ENCODE peak calls at places on chromosomes 4 and X, in ten cellular contexts. I, M, H, D, K, N, J, U, Z and G are unnamed samples.

GRCh38 chr4:152780267-152780811 is 585 bp downstream of the ARFIP1 start:
- DNase-seq in Z (no peak), U (no peak), D (no peak), N (peak; percentile 52), I (peak; percentile 20), K (no peak), J (no peak), H (no peak), M (no peak), G (no peak)

GRCh38 chrX:16978193-16978984 is 31.9 kb downstream of the REPS2 start:
- DNase-seq in J (no peak), H (no peak), N (no peak), D (no peak), U (no peak), Z (no peak), I (no peak), M (no peak), K (no peak), G (no peak)

GRCh38 chr4:36439556-36439955 is 158.1 kb downstream of the DTHD1 start:
- DNase-seq in J (no peak), D (no peak), U (no peak), M (no peak), N (peak; percentile 80), Z (no peak), I (no peak), H (no peak), K (no peak), G (no peak)

GRCh38 chrX:9873952-9874351 is 87.7 kb downstream of the SHROOM2 start:
- DNase-seq in J (no peak), I (peak; percentile 36), D (peak; percentile 52), N (peak; percentile 41), U (peak; percentile 60), Z (no peak), K (peak; percentile 31), M (peak; percentile 14), H (peak; percentile 28), G (peak; percentile 33)

GRCh38 chrX:107753186-107753585 is 22.4 kb downstream of the TSC22D3 start:
- DNase-seq in M (no peak), J (no peak), H (no peak), Z (no peak), N (no peak), K (no peak), D (no peak), I (no peak), U (no peak), G (no peak)

GRCh38 chrX:47644557-47645091 is 5.7 kb downstream of the ELK1 start:
- DNase-seq in M (no peak), U (no peak), I (peak; percentile 45), N (peak; percentile 57), H (no peak), J (no peak), K (no peak), Z (no peak), D (no peak), G (no peak)

GRCh38 chrX:107851215-107851614 is 25.5 kb downstream of the MID2 start:
- DNase-seq in N (no peak), D (no peak), H (no peak), M (no peak), U (no peak), I (no peak), J (no peak), Z (no peak), K (no peak), G (no peak)

GRCh38 chr4:75345436-75345835 is 168.8 kb downstream of the RCHY1 start:
- DNase-seq in K (no peak), I (no peak), M (no peak), H (no peak), N (no peak), D (no peak), U (no peak), Z (no peak), J (no peak), G (no peak)

GRCh38 chrX:95351089-95351488 is 1333.6 kb upstream of the DIAPH2 start:
- DNase-seq in J (no peak), D (no peak), M (no peak), H (no peak), I (no peak), U (no peak), K (no peak), Z (no peak), N (no peak), G (no peak)

GRCh38 chrX:95346854-95347253 is 1337.8 kb upstream of the DIAPH2 start:
- DNase-seq in U (no peak), J (no peak), D (no peak), H (no peak), M (no peak), K (no peak), Z (no peak), N (no peak), I (no peak), G (no peak)
- TF ChIP-seq CTCF in U (no peak), J (no peak), D (no peak), H (no peak), M (no peak), K (no peak), Z (no peak), N (peak; percentile 59), I (no peak), G (no peak)

GRCh38 chr4:25532579-25532978 is 123.1 kb upstream of the SLC34A2 start:
- DNase-seq in M (no peak), N (no peak), I (no peak), K (no peak), H (no peak), U (no peak), J (no peak), D (no peak), Z (no peak), G (no peak)

GRCh38 chr4:25535701-25536473 is 119.8 kb upstream of the SLC34A2 start:
- DNase-seq in N (no peak), M (no peak), H (no peak), I (no peak), J (no peak), U (no peak), Z (no peak), K (no peak), D (no peak), G (no peak)

GRCh38 chr4:25533237-25533636 is 122.4 kb upstream of the SLC34A2 start:
- DNase-seq in H (no peak), D (no peak), U (no peak), N (no peak), M (no peak), Z (no peak), K (no peak), I (no peak), J (no peak), G (no peak)

GRCh38 chr4:25536577-25537325 is 118.9 kb upstream of the SLC34A2 start:
- DNase-seq in I (no peak), M (no peak), U (no peak), D (no peak), H (no peak), J (no peak), K (no peak), Z (no peak), N (no peak), G (no peak)

GRCh38 chr4:25535278-25535677 is 120.4 kb upstream of the SLC34A2 start:
- DNase-seq in H (peak; percentile 31), D (no peak), K (no peak), J (no peak), I (no peak), Z (no peak), M (no peak), N (no peak), U (no peak), G (no peak)
- TF ChIP-seq CTCF in H (no peak), D (no peak), K (no peak), J (no peak), I (no peak), Z (no peak), M (no peak), N (no peak), U (no peak), G (no peak)

DNA sequence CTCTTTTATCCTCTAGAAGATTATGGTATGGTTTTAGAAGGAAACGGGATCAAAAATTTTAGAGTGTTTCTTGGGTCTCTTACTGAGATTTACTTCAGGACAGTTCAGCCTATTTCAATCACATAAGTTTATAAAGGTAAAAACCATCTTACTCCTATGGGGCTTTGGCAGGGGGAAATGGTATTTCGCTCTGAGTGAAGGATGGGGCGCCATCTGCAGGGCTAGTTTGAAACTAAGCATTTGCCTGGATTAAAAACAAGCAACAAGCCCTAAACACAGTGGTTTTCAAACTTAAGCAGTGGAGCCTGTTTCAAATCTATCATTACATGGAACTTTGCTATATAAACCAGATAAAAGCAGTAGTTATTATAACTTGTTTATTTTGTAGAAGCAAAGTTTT is 361.5 kb upstream of the FMR1 start:
- DNase-seq in K (no peak), J (no peak), D (no peak), I (no peak), H (no peak), Z (no peak), U (no peak), M (no peak), N (peak; percentile 50), G (peak; percentile 1)
- TF ChIP-seq CTCF in K (no peak), J (no peak), D (no peak), I (no peak), H (no peak), Z (no peak), U (no peak), M (no peak), N (peak; percentile 68), G (no peak)

GRCh38 chr4:8195841-8196460 is 3.1 kb upstream of the SH3TC1 start:
- DNase-seq in Z (no peak), H (no peak), D (peak; percentile 60), U (no peak), N (no peak), J (no peak), I (no peak), K (no peak), M (no peak), G (no peak)

GRCh38 chr4:8191136-8191747 is 7.8 kb upstream of the SH3TC1 start:
- DNase-seq in N (no peak), Z (no peak), K (no peak), H (peak; percentile 68), M (no peak), J (peak; percentile 73), D (peak; percentile 63), U (peak; percentile 72), I (no peak), G (no peak)

GRCh38 chr4:8194306-8195242 is 4.5 kb upstream of the SH3TC1 start:
- DNase-seq in D (no peak), H (no peak), Z (no peak), K (no peak), U (no peak), M (no peak), I (no peak), N (no peak), J (no peak), G (no peak)

GRCh38 chr4:8195431-8195830 is 3.7 kb upstream of the SH3TC1 start:
- DNase-seq in K (no peak), U (no peak), N (no peak), J (no peak), M (no peak), I (no peak), Z (no peak), H (no peak), D (no peak), G (no peak)

DNA sequence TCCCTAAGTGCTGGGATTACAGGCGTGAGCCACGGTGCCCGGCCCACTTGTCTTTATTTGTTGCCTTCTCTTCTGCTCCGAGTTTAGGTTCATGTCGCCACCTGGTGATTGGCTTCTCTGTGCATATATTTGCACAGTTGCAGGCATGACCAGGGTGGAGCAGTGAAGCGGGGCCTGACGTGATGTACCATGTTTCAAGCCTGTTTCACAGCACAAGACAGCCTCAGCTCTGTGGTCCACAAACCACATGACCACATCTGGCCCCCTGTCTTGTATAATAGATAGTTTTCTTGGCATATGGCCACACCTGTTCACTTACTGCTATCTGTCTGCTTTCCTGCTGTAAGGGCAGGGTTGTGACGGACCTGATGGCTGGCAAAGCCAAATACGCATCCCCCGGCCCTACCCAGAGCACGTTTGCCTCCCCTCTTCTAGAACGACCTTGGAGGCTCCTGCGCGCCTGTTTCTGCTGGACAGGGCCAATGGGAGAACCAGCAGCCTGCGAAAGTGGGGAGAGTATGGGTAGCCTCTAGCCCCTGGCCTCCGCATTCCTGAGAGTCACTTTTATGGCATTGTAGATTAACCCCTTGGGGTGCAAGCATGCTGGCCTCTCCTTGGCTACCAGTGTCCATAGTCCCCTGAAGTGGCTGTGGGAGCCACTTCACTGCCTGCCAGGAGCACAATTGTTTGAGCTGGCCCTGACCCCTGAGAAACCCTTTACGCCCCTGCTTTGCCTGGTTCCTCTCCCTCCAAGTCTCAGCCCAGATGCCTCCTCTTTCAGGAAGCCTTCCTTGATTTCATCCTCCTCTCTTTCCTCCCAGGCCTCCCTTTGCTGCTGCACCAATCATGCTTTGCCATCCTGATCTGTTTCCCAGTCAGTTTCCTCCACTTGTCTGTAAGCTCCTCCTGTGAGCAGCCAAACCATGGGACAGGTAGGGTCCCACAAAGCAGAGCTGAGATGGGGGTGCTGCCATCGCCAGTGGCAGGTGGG is 6.0 kb upstream of the SH3TC1 start:
- DNase-seq in Z (no peak), K (peak; percentile 25), J (no peak), N (no peak), I (peak; percentile 83), H (peak; percentile 56), M (peak; percentile 21), U (peak; percentile 76), D (peak; percentile 82), G (peak; percentile 90)
- TF ChIP-seq CTCF in Z (no peak), K (no peak), J (peak; percentile 28), N (peak; percentile 7), I (peak; percentile 39), H (no peak), M (no peak), U (peak; percentile 73), D (peak; percentile 40), G (no peak)